ENCODE peak calls at places on chromosome 1, in eight cellular contexts. X is neural crest cell; E is endothelial cell; B is upper lobe of right lung; S is psoas muscle; N is glutamatergic neuron; W is CD8-positive, alpha-beta T cell; Z is AG10803. R is an unnamed sample.

GRCh38 chr1:33842348-33842747 is 21.5 kb upstream of the HMGB4 start:
- DNase-seq in X (no peak), E (no peak), B (no peak), S (no peak), N (no peak), W (no peak), Z (no peak), R (no peak)

GRCh38 chr1:197919523-197920301 is 2.5 kb downstream of the LHX9 start:
- DNase-seq in X (no peak), E (no peak), B (no peak), S (no peak), N (peak), W (peak), Z (no peak), R (no peak)

GRCh38 chr1:23638188-23638619 is 53.4 kb upstream of the RPL11 start:
- DNase-seq in X (no peak), E (no peak), B (no peak), S (peak), N (no peak), W (no peak), Z (no peak), R (no peak)

GRCh38 chr1:73637275-73637674 is 560.7 kb downstream of the LRRIQ3 start:
- DNase-seq in X (no peak), E (no peak), B (no peak), S (no peak), N (no peak), W (no peak), Z (no peak), R (no peak)

GRCh38 chr1:219128957-219129356 is 44.7 kb upstream of the LYPLAL1 start:
- DNase-seq in X (no peak), E (no peak), B (no peak), S (no peak), N (no peak), W (no peak), Z (no peak), R (no peak)

GRCh38 chr1:23810818-23811420 is 10.4 kb upstream of the GALE start:
- DNase-seq in X (peak), E (peak), B (no peak), S (peak), N (peak), W (peak), Z (no peak), R (no peak)

GRCh38 chr1:7579016-7579415 is 192.1 kb upstream of the VAMP3 start:
- DNase-seq in X (no peak), E (no peak), B (peak), S (peak), N (no peak), W (no peak), Z (no peak), R (no peak)

GRCh38 chr1:26705788-26706237 is 10.0 kb downstream of the ARID1A start:
- DNase-seq in X (no peak), E (no peak), B (no peak), S (no peak), N (no peak), W (no peak), Z (peak), R (no peak)

GRCh38 chr1:1619917-1620361 is 4.6 kb downstream of the MIB2 start:
- DNase-seq in X (no peak), E (peak), B (no peak), S (peak), N (peak), W (no peak), Z (no peak), R (no peak)
- TF ChIP-seq CTCF in X (peak), E (no peak), B (peak), S (peak), N (peak), W (no peak), Z (peak), R (peak)

GRCh38 chr1:233935277-233935868 is 30.9 kb downstream of the SLC35F3 start:
- DNase-seq in X (no peak), E (no peak), B (no peak), S (no peak), N (no peak), W (no peak), Z (no peak), R (no peak)

GRCh38 chr1:233936422-233936821 is 31.9 kb downstream of the SLC35F3 start:
- DNase-seq in X (no peak), E (no peak), B (no peak), S (no peak), N (no peak), W (no peak), Z (no peak), R (no peak)

GRCh38 chr1:233936842-233937241 is 32.4 kb downstream of the SLC35F3 start:
- DNase-seq in X (no peak), E (no peak), B (no peak), S (no peak), N (no peak), W (no peak), Z (no peak), R (no peak)

GRCh38 chr1:233940908-233941307 is 36.4 kb downstream of the SLC35F3 start:
- DNase-seq in X (no peak), E (no peak), B (no peak), S (no peak), N (no peak), W (no peak), Z (no peak), R (no peak)

DNA sequence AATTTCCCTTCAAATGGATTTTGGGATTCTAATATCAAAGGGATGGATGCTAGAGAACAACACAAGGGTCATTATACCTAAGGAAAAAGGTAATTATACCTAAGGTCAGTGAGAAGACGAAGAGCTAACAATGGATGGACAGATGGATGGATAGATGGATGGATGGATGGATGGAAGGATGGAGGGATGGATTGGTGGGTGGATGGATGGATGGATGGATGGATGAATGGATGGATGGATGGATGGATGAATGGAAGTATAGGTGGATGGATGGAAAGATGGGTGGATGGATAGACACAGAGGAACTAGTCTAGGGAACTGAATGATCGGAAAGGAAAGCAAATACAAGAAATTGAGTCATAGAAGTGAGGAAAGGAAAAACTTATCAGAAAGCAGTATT is 34.0 kb downstream of the SLC35F3 start:
- DNase-seq in X (no peak), E (no peak), B (no peak), S (no peak), N (no peak), W (no peak), Z (no peak), R (no peak)
- TF ChIP-seq CTCF in X (no peak), E (no peak), B (no peak), S (no peak), N (no peak), W (no peak), Z (no peak), R (no peak)

GRCh38 chr1:12184008-12184681 is 17.4 kb downstream of the TNFRSF1B start:
- DNase-seq in X (peak), E (peak), B (peak), S (peak), N (no peak), W (no peak), Z (peak), R (peak)
- TF ChIP-seq CTCF in X (no peak), E (no peak), B (peak), S (peak), N (no peak), W (no peak), Z (peak), R (peak)

DNA sequence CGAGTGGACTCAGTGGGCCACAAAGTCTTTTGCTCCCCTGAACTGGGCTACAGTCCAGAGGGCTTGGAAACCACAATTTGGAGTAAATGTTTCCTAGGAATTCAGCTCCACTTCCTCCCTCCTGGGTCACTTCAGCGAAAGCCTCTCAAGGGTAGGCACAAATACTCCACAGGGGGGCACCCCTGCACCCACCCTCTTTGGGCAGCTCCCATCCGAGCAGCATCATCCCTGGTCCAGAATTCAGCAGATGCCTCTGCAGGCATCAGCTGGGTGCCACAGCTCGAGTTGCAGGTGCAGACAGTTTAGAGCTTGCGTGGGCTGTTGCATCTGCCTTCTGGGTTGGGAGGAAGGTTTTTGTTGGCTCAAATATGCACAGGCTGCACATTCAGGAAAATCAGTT is 25.0 kb downstream of the KANK4 start:
- DNase-seq in X (no peak), E (peak), B (no peak), S (no peak), N (no peak), W (no peak), Z (no peak), R (no peak)
- TF ChIP-seq CTCF in X (peak), E (peak), B (peak), S (no peak), N (no peak), W (no peak), Z (peak), R (peak)

DNA sequence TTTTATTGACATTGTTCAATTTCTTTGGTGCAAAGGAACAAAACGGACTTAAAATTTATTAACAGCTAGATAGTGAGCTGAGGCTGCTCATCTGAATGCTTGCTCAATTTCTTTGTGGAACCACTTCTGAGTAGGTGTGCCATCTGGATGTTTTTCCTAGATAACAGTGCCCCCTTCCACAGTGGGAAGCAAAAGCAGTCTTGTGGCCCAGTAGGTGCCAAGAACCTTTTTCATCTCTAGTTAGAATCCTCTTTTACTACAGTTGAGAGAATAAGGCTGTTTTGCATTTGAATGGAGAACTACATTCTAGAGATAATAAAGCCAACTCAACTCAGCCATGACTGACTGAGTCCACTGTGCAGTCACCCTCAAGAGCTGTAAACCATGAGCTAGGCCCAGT is 13.3 kb downstream of the F3 start:
- DNase-seq in X (no peak), E (no peak), B (no peak), S (no peak), N (no peak), W (no peak), Z (peak), R (no peak)
- TF ChIP-seq CTCF in X (no peak), E (no peak), B (no peak), S (no peak), N (no peak), W (no peak), Z (peak), R (peak)

GRCh38 chr1:34884536-34884935 is 25.0 kb upstream of the SMIM12 start:
- DNase-seq in X (no peak), E (no peak), B (no peak), S (no peak), N (no peak), W (peak), Z (no peak), R (no peak)

GRCh38 chr1:34887593-34887992 is 28.0 kb upstream of the SMIM12 start:
- DNase-seq in X (no peak), E (no peak), B (no peak), S (no peak), N (no peak), W (peak), Z (no peak), R (no peak)

GRCh38 chr1:34885405-34886247 is 26.1 kb upstream of the SMIM12 start:
- DNase-seq in X (peak), E (peak), B (peak), S (peak), N (peak), W (peak), Z (peak), R (no peak)

GRCh38 chr1:34889705-34890104 is 30.2 kb upstream of the SMIM12 start:
- DNase-seq in X (no peak), E (no peak), B (no peak), S (no peak), N (no peak), W (no peak), Z (no peak), R (no peak)

DNA sequence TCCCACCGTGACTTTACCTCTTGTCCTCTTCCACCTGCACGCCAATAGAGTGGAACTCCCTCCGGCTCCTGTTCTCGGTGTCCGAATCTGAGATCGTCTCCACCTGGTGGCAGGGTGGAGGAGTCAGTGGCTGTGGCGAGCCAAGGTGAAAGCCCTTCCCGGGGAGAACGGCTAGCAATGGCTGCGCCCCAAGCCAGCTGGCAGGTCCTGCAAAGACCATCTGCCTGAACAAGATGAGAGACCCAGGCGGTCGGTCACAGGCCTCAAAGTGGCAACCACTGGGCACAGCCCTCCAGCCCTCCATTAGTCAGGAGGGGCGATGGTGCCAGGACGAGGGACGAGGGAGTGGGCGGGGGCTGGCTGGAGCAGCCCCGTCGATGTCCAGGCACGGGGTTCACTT is 25.4 kb upstream of the SMIM12 start:
- DNase-seq in X (no peak), E (no peak), B (no peak), S (no peak), N (peak), W (peak), Z (no peak), R (no peak)
- TF ChIP-seq CTCF in X (no peak), E (peak), B (no peak), S (no peak), N (no peak), W (no peak), Z (no peak), R (no peak)

DNA sequence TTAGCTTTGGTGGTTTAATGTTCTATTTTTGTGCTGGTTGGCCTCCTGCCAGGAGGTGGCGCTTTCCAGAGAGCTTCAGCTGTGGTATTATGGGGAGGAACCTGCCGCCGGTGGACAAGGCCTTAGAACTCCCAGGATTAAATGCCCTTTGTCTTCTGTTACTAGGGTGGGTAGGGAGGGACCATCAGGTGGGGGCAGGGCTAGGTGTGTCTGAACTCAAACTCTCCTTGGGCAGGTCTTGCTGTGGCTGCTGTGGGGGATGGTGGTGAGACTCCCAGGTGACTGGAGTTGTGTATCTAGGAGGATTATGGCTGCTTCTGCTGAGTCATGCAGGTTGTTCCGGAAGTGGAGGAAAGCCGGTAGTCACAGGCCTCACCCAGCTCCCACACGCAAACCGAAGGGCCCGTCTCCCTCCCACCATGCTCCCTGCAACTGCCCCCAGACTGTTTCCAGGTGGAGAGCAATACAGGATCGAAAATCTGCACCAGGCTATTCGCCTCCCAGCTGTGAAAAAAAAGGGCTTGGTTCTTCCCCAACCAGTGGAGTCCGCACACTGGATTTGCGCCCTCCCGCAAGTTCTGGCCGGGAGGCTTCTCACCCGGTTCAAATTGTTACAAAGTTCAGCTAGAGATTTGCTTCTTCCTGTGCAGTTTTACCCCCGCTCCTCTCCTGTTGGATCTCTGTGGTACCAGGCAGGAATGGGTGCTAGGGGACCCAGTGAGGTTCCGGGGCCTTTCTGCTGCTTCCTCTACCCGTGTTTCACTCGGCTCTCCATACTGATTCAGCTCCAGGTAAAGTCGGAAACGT is 220.5 kb downstream of the CENPF start:
- DNase-seq in X (no peak), E (no peak), B (no peak), S (no peak), N (peak), W (no peak), Z (no peak), R (no peak)
- TF ChIP-seq CTCF in X (no peak), E (no peak), B (no peak), S (no peak), N (no peak), W (no peak), Z (no peak), R (peak)

DNA sequence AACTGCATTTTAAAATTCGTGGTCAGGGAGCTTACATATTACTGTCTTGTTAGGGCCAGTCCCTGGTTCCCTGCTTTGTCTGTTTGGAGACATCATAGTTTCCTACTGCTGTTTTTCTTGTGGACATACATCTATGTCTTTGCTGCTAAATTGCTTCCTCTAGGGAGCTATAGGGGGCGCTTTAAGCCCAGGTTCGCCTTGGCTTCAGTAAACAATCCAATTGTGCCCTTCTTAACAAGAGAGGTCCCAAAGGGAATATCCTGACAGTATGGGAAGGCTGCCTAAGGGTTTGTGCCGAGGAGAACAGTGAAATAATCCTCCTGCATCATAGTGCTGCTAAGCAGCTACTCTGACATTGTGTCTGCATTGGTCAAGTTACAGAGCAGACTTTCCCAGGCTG is 112.5 kb downstream of the USH2A start:
- DNase-seq in X (peak), E (peak), B (no peak), S (no peak), N (peak), W (no peak), Z (peak), R (peak)
- TF ChIP-seq CTCF in X (peak), E (peak), B (peak), S (peak), N (peak), W (no peak), Z (peak), R (peak)

GRCh38 chr1:89149229-89149628 is 23.3 kb upstream of the GBP2 start:
- DNase-seq in X (no peak), E (peak), B (no peak), S (no peak), N (peak), W (no peak), Z (peak), R (no peak)
- TF ChIP-seq CTCF in X (peak), E (no peak), B (no peak), S (peak), N (no peak), W (no peak), Z (peak), R (peak)